ENCODE peak calls at places on chromosomes 1 and 21, in five cellular contexts. L is skeletal muscle cell; A is hepatic stellate cell; X is sigmoid colon; P is activated CD4-positive, alpha-beta T cell treated with anti-CD3 and anti-CD28 coated beads, Interleukin-2, amount 50 U/mL, for 24 hours. G is an unnamed sample.

GRCh38 chr1:54415986-54416385 is 9.8 kb upstream of the SSBP3 start:
- DNase-seq in L (no peak), X (no peak), P (no peak), A (no peak), G (no peak)

GRCh38 chr1:157948547-157949152 is 44.8 kb upstream of the KIRREL1 start:
- DNase-seq in L (no peak), P (no peak), A (no peak), X (no peak), G (peak)

GRCh38 chr1:6445062-6445763 is 20.6 kb downstream of the ESPN start:
- DNase-seq in L (no peak), P (no peak), X (no peak), A (no peak), G (no peak)

GRCh38 chr1:19758227-19758830 is 41.4 kb downstream of the TMCO4 start:
- DNase-seq in P (no peak), L (peak), A (peak), X (no peak), G (peak)

GRCh38 chr1:118217073-118217620 is 32.1 kb upstream of the SPAG17 start:
- DNase-seq in A (no peak), L (no peak), X (no peak), P (no peak), G (no peak)

GRCh38 chr1:100543640-100544039 is 5.7 kb downstream of the GPR88 start:
- DNase-seq in P (no peak), X (no peak), A (no peak), L (no peak), G (no peak)

GRCh38 chr21:34342476-34342875 is 21.3 kb upstream of the KCNE2 start:
- DNase-seq in P (no peak), A (no peak), X (no peak), L (no peak), G (no peak)

GRCh38 chr21:32748529-32748928 is 20.7 kb upstream of the SYNJ1 start:
- DNase-seq in X (no peak), A (no peak), L (no peak), P (no peak), G (peak)

GRCh38 chr1:153493343-153493960 is 33.0 kb upstream of the S100A7 start:
- DNase-seq in A (no peak), L (no peak), X (peak), P (no peak), G (no peak)

GRCh38 chr21:16279658-16280581 is 550.1 kb downstream of the USP25 start:
- DNase-seq in L (peak), X (peak), A (peak), P (no peak), G (peak)

GRCh38 chr1:26287033-26287711 is 7.3 kb downstream of the SH3BGRL3 start:
- DNase-seq in L (no peak), X (peak), P (peak), A (peak), G (no peak)

GRCh38 chr1:93874025-93874651 is 4.9 kb downstream of the DNTTIP2 start:
- DNase-seq in X (no peak), A (peak), P (no peak), L (peak), G (no peak)

GRCh38 chr1:32919811-32920733 is 18.9 kb upstream of the TMEM54 start:
- DNase-seq in P (no peak), X (no peak), A (no peak), L (peak), G (no peak)

GRCh38 chr1:204960306-204960984 is 82.6 kb upstream of the CNTN2 start:
- DNase-seq in L (no peak), A (no peak), P (no peak), X (no peak), G (no peak)

GRCh38 chr1:32767156-32767555 is 50.0 kb downstream of the YARS1 start:
- DNase-seq in A (no peak), L (no peak), X (no peak), P (no peak), G (no peak)

GRCh38 chr21:28865488-28866186 is 127.0 kb downstream of the LTN1 start:
- DNase-seq in L (no peak), X (no peak), A (no peak), P (no peak), G (no peak)

GRCh38 chr1:199394856-199395255 is 632.7 kb upstream of the NR5A2 start:
- DNase-seq in A (no peak), P (no peak), L (no peak), X (no peak), G (no peak)

GRCh38 chr1:57908471-57908870 is 484.6 kb upstream of the DAB1 start:
- DNase-seq in A (no peak), L (no peak), X (no peak), P (no peak), G (no peak)

GRCh38 chr1:151828931-151829330 is 2.7 kb downstream of the RORC start:
- DNase-seq in L (peak), P (no peak), X (no peak), A (peak), G (peak)

GRCh38 chr1:54016343-54017282 is 1.4 kb downstream of the LDLRAD1 start:
- DNase-seq in L (no peak), X (no peak), A (no peak), P (no peak), G (no peak)

GRCh38 chr1:76012341-76013208 is 62.0 kb upstream of the ST6GALNAC3 start:
- DNase-seq in L (no peak), A (no peak), P (no peak), X (no peak), G (no peak)

GRCh38 chr1:152623203-152623844 is 421 bp upstream of the LCE3A start:
- DNase-seq in X (no peak), P (no peak), L (no peak), A (no peak), G (no peak)